ENCODE peak calls at places on chromosomes 3 and 15, in eight cellular contexts. V is heart left ventricle, E is choroid plexus epithelial cell, Z is sigmoid colon, U is progenitor cell of endocrine pancreas, B is right lobe of liver, R is astrocyte, C is AG09319. A is an unnamed sample.

GRCh38 chr3:55364426-55364825 is 122.7 kb downstream of the WNT5A start:
- DNase-seq in U (no peak), V (no peak), R (peak), B (no peak), C (no peak), E (no peak), Z (no peak), A (no peak)

GRCh38 chr15:92647467-92648163 is 8.0 kb downstream of the FAM174B start:
- DNase-seq in V (no peak), B (no peak), C (no peak), Z (no peak), R (no peak), E (no peak), U (no peak), A (no peak)

GRCh38 chr15:26738996-26739395 is 33.9 kb downstream of the GABRB3 start:
- DNase-seq in Z (no peak), V (no peak), U (no peak), R (no peak), B (no peak), C (no peak), E (no peak), A (no peak)

GRCh38 chr3:39644176-39644575 is 165.2 kb upstream of the MYRIP start:
- DNase-seq in C (peak), U (no peak), R (peak), B (no peak), Z (no peak), V (no peak), E (peak), A (no peak)

GRCh38 chr15:74857671-74858365 is 14.9 kb upstream of the ULK3 start:
- DNase-seq in R (no peak), B (no peak), Z (no peak), V (no peak), U (no peak), C (no peak), E (no peak), A (no peak)

GRCh38 chr15:61115241-61115640 is 113.9 kb downstream of the RORA start:
- DNase-seq in Z (no peak), U (no peak), C (no peak), V (no peak), R (peak), B (no peak), E (no peak), A (no peak)

GRCh38 chr3:174197416-174197815 is 661.7 kb upstream of the NAALADL2 start:
- DNase-seq in C (no peak), U (no peak), E (no peak), R (no peak), B (no peak), V (no peak), Z (no peak), A (no peak)

GRCh38 chr3:124829819-124830554 is 57.2 kb downstream of the ITGB5 start:
- DNase-seq in R (no peak), Z (peak), E (no peak), B (no peak), C (no peak), U (no peak), V (no peak), A (no peak)

GRCh38 chr3:37892917-37893595 is 31.4 kb downstream of the CTDSPL start:
- DNase-seq in E (peak), V (peak), U (no peak), Z (peak), C (no peak), B (peak), R (no peak), A (no peak)

GRCh38 chr3:58857423-58857822 is 190.8 kb upstream of the FAM3D start:
- DNase-seq in U (no peak), C (no peak), R (no peak), E (no peak), V (no peak), Z (no peak), B (no peak), A (no peak)

GRCh38 chr15:98994892-98995291 is 12.7 kb downstream of the PGPEP1L start:
- DNase-seq in V (no peak), U (no peak), B (no peak), C (no peak), R (no peak), Z (no peak), E (no peak), A (no peak)

GRCh38 chr3:186060222-186060621 is 48.7 kb downstream of the ETV5 start:
- DNase-seq in U (no peak), R (no peak), B (no peak), C (no peak), E (no peak), Z (no peak), V (no peak), A (peak)

GRCh38 chr3:100710355-100711198 is 1.3 kb downstream of the TFG start:
- DNase-seq in R (peak), V (peak), C (peak), U (no peak), Z (no peak), B (no peak), E (peak), A (peak)

GRCh38 chr3:32147935-32148334 is 41.5 kb downstream of the GPD1L start:
- DNase-seq in B (no peak), C (no peak), Z (no peak), U (no peak), E (peak), V (no peak), R (no peak), A (no peak)
- TF ChIP-seq CTCF in B (no peak), C (peak), Z (no peak), U (peak), E (peak), V (no peak), R (no peak), A (no peak)

GRCh38 chr3:4672727-4673126 is 179.6 kb downstream of the ITPR1 start:
- DNase-seq in V (no peak), R (no peak), C (no peak), Z (no peak), E (no peak), U (no peak), B (no peak), A (no peak)

GRCh38 chr3:4666078-4666477 is 172.9 kb downstream of the ITPR1 start:
- DNase-seq in U (no peak), C (no peak), Z (no peak), E (no peak), B (no peak), V (no peak), R (no peak), A (no peak)

GRCh38 chr3:4665197-4665596 is 172.0 kb downstream of the ITPR1 start:
- DNase-seq in V (no peak), Z (no peak), C (no peak), B (no peak), E (peak), U (no peak), R (no peak), A (no peak)

GRCh38 chr3:4674216-4674615 is 181.1 kb downstream of the ITPR1 start:
- DNase-seq in V (no peak), E (peak), U (no peak), B (no peak), R (peak), C (no peak), Z (no peak), A (no peak)

GRCh38 chr3:4670352-4670751 is 177.2 kb downstream of the ITPR1 start:
- DNase-seq in Z (no peak), E (peak), R (no peak), C (no peak), U (no peak), V (no peak), B (no peak), A (no peak)
- TF ChIP-seq CTCF in Z (no peak), E (peak), R (peak), C (peak), U (peak), V (no peak), B (peak), A (no peak)

GRCh38 chr3:167102071-167102470 is 278.0 kb downstream of the ZBBX start:
- DNase-seq in R (no peak), B (no peak), E (no peak), V (no peak), U (no peak), Z (no peak), C (no peak), A (no peak)
- TF ChIP-seq CTCF in R (no peak), B (peak), E (no peak), V (peak), U (peak), Z (no peak), C (no peak), A (no peak)

DNA sequence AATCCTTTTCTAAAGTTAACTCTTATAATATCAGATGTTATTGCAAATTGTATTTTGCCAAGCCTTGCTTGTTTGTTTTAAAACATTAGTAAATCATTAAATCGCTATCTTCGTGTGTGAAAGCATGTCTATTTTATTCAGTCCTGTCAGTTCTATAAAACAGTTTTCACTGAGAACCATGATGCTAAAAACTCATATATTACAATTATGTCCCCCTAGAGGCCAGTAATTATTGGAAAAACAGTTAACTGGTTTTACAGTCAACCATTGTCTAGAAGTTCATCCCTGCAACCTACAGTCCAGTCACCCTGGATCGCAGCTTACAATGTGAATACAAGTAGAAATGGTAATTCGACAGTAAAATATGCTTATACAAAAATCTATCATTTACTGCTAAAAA is 311.5 kb upstream of the ROBO2 start:
- DNase-seq in U (no peak), B (no peak), C (no peak), Z (no peak), R (no peak), V (no peak), E (no peak), A (no peak)
- TF ChIP-seq CTCF in U (no peak), B (peak), C (no peak), Z (no peak), R (no peak), V (no peak), E (peak), A (no peak)

DNA sequence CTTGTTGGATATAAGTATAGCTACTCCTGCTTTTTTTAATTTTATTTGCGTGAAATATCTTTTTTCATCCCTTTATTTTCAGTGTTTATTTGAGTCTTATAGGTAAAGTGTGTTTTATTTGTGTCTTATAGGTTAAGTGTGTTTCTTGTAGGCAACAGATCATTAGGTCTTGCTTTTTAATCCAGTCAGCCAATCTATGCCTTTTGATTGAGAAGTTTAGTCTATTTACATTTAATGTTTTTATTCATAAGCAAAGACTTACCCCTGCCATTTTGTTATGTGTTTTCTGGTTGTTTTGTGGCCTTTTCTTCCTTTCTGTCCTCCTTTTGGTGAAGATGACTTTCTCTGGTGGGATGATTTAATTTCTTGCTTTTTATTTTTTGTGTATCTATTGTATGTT is 232.0 kb downstream of the RAP2B start:
- DNase-seq in C (no peak), V (no peak), E (no peak), R (no peak), Z (no peak), U (no peak), B (no peak), A (no peak)
- TF ChIP-seq CTCF in C (no peak), V (no peak), E (no peak), R (no peak), Z (no peak), U (no peak), B (no peak), A (no peak)